ENCODE peak calls at places on chromosomes 16 and 17, in eight cellular contexts. Y, D, M, A, P, K, W and Q are unnamed samples.

GRCh38 chr17:72591500-72592241 is 470.9 kb downstream of the SOX9 start:
- DNase-seq in Y (no peak), D (peak; percentile 45), M (peak; percentile 29), A (no peak), P (peak; percentile 45), K (peak; percentile 59), W (peak; percentile 37), Q (no peak)

GRCh38 chr16:68948230-68948910 is 105.0 kb downstream of the TANGO6 start:
- DNase-seq in Y (no peak), D (no peak), M (peak; percentile 50), A (no peak), P (no peak), K (peak; percentile 35), W (peak; percentile 51), Q (no peak)

GRCh38 chr16:1929105-1929504 is 10.9 kb upstream of the HS3ST6 start:
- DNase-seq in Y (no peak), D (no peak), M (peak; percentile 12), A (no peak), P (no peak), K (peak; percentile 66), W (no peak), Q (no peak)

GRCh38 chr17:732788-733720 is 658 bp downstream of the TLCD3A start:
- DNase-seq in Y (no peak), D (peak; percentile 37), M (peak; percentile 40), A (no peak), P (no peak), K (peak; percentile 77), W (no peak), Q (no peak)

GRCh38 chr17:66272699-66273390 is 29.6 kb upstream of the PRKCA start:
- DNase-seq in Y (no peak), D (peak; percentile 76), M (peak; percentile 97), A (no peak), P (no peak), K (peak; percentile 94), W (peak; percentile 94), Q (no peak)

GRCh38 chr16:11060364-11060763 is 116.0 kb downstream of the CLEC16A start:
- DNase-seq in Y (no peak), D (no peak), M (no peak), A (no peak), P (no peak), K (no peak), W (no peak), Q (no peak)

GRCh38 chr16:85839681-85840240 is 40.3 kb downstream of the COX4I1 start:
- DNase-seq in Y (no peak), D (no peak), M (no peak), A (no peak), P (no peak), K (no peak), W (no peak), Q (no peak)

GRCh38 chr16:24493859-24494258 is 45.5 kb upstream of the RBBP6 start:
- DNase-seq in Y (no peak), D (no peak), M (no peak), A (no peak), P (no peak), K (peak; percentile 26), W (no peak), Q (no peak)

GRCh38 chr17:79952265-79952877 is 83.3 kb downstream of the TBC1D16 start:
- DNase-seq in Y (no peak), D (no peak), M (no peak), A (no peak), P (no peak), K (no peak), W (no peak), Q (no peak)

GRCh38 chr17:21214777-21215541 is 998 bp upstream of the TMEM11 start:
- DNase-seq in Y (peak; percentile 35), D (no peak), M (peak; percentile 40), A (no peak), P (peak; percentile 20), K (peak; percentile 69), W (peak; percentile 11), Q (no peak)

GRCh38 chr16:47258874-47259461 is 115.2 kb upstream of the NETO2 start:
- DNase-seq in Y (no peak), D (peak; percentile 13), M (peak; percentile 20), A (no peak), P (no peak), K (peak; percentile 46), W (no peak), Q (peak; percentile 42)

GRCh38 chr17:40664582-40665333 is at the start of gene KRT222:
- DNase-seq in Y (no peak), D (no peak), M (no peak), A (no peak), P (no peak), K (no peak), W (no peak), Q (no peak)

GRCh38 chr17:67974598-67975066 is 21.6 kb downstream of the C17orf58 start:
- DNase-seq in Y (no peak), D (no peak), M (no peak), A (no peak), P (peak; percentile 5), K (no peak), W (no peak), Q (no peak)

GRCh38 chr16:28880955-28881354 is 2.7 kb downstream of the ATP2A1 start:
- DNase-seq in Y (no peak), D (no peak), M (no peak), A (no peak), P (no peak), K (no peak), W (no peak), Q (no peak)

GRCh38 chr17:17738901-17739300 is 57.6 kb downstream of the RAI1 start:
- DNase-seq in Y (no peak), D (no peak), M (no peak), A (no peak), P (no peak), K (peak; percentile 41), W (no peak), Q (no peak)

GRCh38 chr17:82195675-82196258 is 16.9 kb downstream of the CCDC57 start:
- DNase-seq in Y (no peak), D (no peak), M (peak; percentile 12), A (no peak), P (no peak), K (no peak), W (no peak), Q (no peak)

GRCh38 chr17:48101012-48101720 is at the start of gene CBX1:
- DNase-seq in Y (peak; percentile 93), D (peak; percentile 96), M (peak; percentile 94), A (peak; percentile 97), P (peak; percentile 94), K (peak; percentile 95), W (peak; percentile 86), Q (peak; percentile 93)

GRCh38 chr16:4407543-4408322 is 8.7 kb downstream of the CORO7 start:
- DNase-seq in Y (no peak), D (no peak), M (peak; percentile 39), A (no peak), P (no peak), K (peak; percentile 33), W (peak; percentile 71), Q (no peak)

GRCh38 chr16:2039286-2040030 is 8.2 kb downstream of the NTHL1 start:
- DNase-seq in Y (peak; percentile 62), D (peak; percentile 62), M (peak; percentile 62), A (peak; percentile 94), P (no peak), K (peak; percentile 84), W (peak; percentile 16), Q (no peak)

GRCh38 chr16:11848842-11849241 is 2.5 kb downstream of the RSL1D1 start:
- DNase-seq in Y (no peak), D (no peak), M (peak; percentile 58), A (no peak), P (no peak), K (peak; percentile 70), W (peak; percentile 28), Q (no peak)

GRCh38 chr17:57068222-57068658 is 16.8 kb upstream of the AKAP1 start:
- DNase-seq in Y (no peak), D (no peak), M (no peak), A (no peak), P (no peak), K (no peak), W (no peak), Q (no peak)

GRCh38 chr17:39659286-39660010 is 5.7 kb upstream of the TCAP start:
- DNase-seq in Y (no peak), D (no peak), M (no peak), A (no peak), P (no peak), K (no peak), W (no peak), Q (no peak)
- H3K4me3 ChIP-seq in Y (no peak overlapping the region), D (no peak overlapping the region), M (no peak overlapping the region), A (no peak overlapping the region), P (no peak overlapping the region), K (no peak overlapping the region), W (no peak overlapping the region), Q (no peak overlapping the region)

GRCh38 chr16:675884-676564 is 553 bp downstream of the RHBDL1 start:
- DNase-seq in Y (no peak), D (no peak), M (no peak), A (no peak), P (no peak), K (no peak), W (no peak), Q (no peak)
- H3K4me3 ChIP-seq in Y (peak overlapping the region; percentile 42), D (peak overlapping the region; percentile 34), M (peak overlapping the region; percentile 48), A (peak overlapping the region; percentile 48), P (no peak overlapping the region), K (peak overlapping the region; percentile 68), W (peak overlapping the region; percentile 39), Q (no peak overlapping the region)

DNA sequence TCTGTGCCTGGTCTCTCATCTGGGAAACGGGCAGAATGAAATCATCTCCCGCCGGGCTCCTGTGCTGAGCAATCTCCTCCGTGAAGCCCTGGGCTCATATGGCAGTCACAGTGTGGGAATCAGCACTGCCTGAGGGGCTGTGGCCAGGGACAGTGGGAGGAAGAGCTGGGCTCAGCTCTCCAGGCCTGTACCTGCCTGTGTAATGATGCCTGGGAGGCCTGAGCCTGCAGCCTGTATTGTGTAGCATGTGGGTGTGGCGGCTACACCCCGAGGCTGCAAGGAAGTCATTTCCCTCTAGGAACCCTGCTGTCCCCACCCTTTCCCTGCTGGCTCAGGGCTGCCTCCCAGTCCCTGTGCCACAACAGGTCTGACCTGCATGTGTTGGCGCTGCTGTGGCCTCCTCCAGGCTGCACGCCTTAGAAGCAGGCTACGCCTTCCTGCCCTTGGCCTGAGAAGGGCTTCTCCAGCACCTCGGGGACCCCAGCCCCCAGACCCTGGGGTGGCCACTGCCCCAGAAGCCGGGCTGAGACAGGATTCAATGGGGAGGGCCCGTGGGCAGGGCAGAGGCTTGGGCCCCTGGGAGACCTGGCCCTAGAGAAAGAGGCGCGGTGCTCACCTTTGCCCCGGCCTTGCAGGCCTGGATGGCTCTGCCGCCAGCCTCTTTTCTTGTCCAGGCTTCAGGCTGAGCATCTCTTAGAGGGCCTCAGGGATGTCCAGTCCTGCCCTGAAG is 2.1 kb downstream of the ITGB4 start:
- DNase-seq in Y (no peak), D (no peak), M (no peak), A (no peak), P (no peak), K (peak; percentile 23), W (no peak), Q (no peak)
- H3K4me3 ChIP-seq in Y (no peak overlapping the region), D (no peak overlapping the region), M (no peak overlapping the region), A (peak overlapping the region; percentile 50), P (no peak overlapping the region), K (no peak overlapping the region), W (no peak overlapping the region), Q (no peak overlapping the region)

GRCh38 chr17:75975757-75976174 is 3.2 kb downstream of the ACOX1 start:
- DNase-seq in Y (no peak), D (no peak), M (no peak), A (no peak), P (no peak), K (peak; percentile 30), W (no peak), Q (no peak)
- H3K4me3 ChIP-seq in Y (no peak overlapping the region), D (no peak overlapping the region), M (peak overlapping the region; percentile 4), A (no peak overlapping the region), P (no peak overlapping the region), K (peak overlapping the region; percentile 51), W (no peak overlapping the region), Q (no peak overlapping the region)